ENCODE peak calls at places on chromosomes 11 and 22, in seven cellular contexts. P is fibroblast of lung, C is Peyer's patch, N is heart left ventricle, V is lower lobe of right lung, Z is prostate gland, B is IMR-90. U is an unnamed sample.

GRCh38 chr11:72821920-72822799 is 7.9 kb downstream of the ATG16L2 start:
- DNase-seq in C (peak; percentile 94), P (peak; percentile 85), Z (peak; percentile 88), V (peak; percentile 90), B (peak; percentile 84), N (peak; percentile 89), U (peak; percentile 94)

GRCh38 chr11:44718612-44719390 is 8.0 kb upstream of the TSPAN18 start:
- DNase-seq in B (no peak), C (no peak), Z (no peak), N (no peak), V (no peak), P (no peak), U (no peak)

GRCh38 chr22:39237276-39238123 is 7.3 kb downstream of the PDGFB start:
- DNase-seq in N (peak; percentile 51), Z (peak; percentile 59), C (no peak), V (peak; percentile 64), B (no peak), P (no peak), U (no peak)

GRCh38 chr11:2470495-2470894 is 25.7 kb downstream of the KCNQ1 start:
- DNase-seq in B (no peak), P (no peak), V (no peak), N (no peak), Z (no peak), C (no peak), U (no peak)

GRCh38 chr11:102798012-102798746 is at the start of gene MMP1:
- DNase-seq in C (peak; percentile 71), B (peak; percentile 90), Z (no peak), V (no peak), P (peak; percentile 77), N (no peak), U (no peak)

GRCh38 chr11:109423114-109423859 is 1.3 kb downstream of the C11orf87 start:
- DNase-seq in V (no peak), C (no peak), B (no peak), P (peak; percentile 49), N (no peak), Z (no peak), U (peak; percentile 6)

GRCh38 chr11:33044281-33044680 is 4.9 kb downstream of the TCP11L1 start:
- DNase-seq in B (peak; percentile 34), P (peak; percentile 98), N (no peak), C (no peak), Z (no peak), V (no peak), U (no peak)

GRCh38 chr22:36850682-36851081 is 10.1 kb upstream of the NCF4 start:
- DNase-seq in C (no peak), Z (no peak), N (no peak), B (no peak), V (no peak), P (no peak), U (no peak)

GRCh38 chr22:46974077-46974476 is 211.6 kb downstream of the TBC1D22A start:
- DNase-seq in B (no peak), C (no peak), V (no peak), Z (no peak), N (no peak), P (no peak), U (no peak)

GRCh38 chr11:1163911-1164735 is 6.4 kb downstream of the MUC5AC start:
- DNase-seq in Z (no peak), N (no peak), P (no peak), C (peak; percentile 40), B (no peak), V (no peak), U (no peak)

GRCh38 chr11:94525933-94526332 is 13.7 kb downstream of the C11orf97 start:
- DNase-seq in V (peak; percentile 85), P (peak; percentile 79), Z (peak; percentile 66), N (peak; percentile 48), C (peak; percentile 79), B (peak; percentile 74), U (no peak)

GRCh38 chr11:65274734-65275682 is 13.2 kb downstream of the POLA2 start:
- DNase-seq in P (peak; percentile 96), N (peak; percentile 89), C (peak; percentile 86), Z (peak; percentile 79), B (peak; percentile 99), V (peak; percentile 62), U (no peak)

GRCh38 chr11:72584293-72584921 is 89.8 kb downstream of the PDE2A start:
- DNase-seq in Z (no peak), N (peak; percentile 53), P (peak; percentile 13), C (peak; percentile 81), B (peak; percentile 18), V (peak; percentile 86), U (no peak)

GRCh38 chr11:20669833-20670684 is 673 bp downstream of the NELL1 start:
- DNase-seq in V (no peak), Z (no peak), B (no peak), N (no peak), C (no peak), P (no peak), U (peak; percentile 8)

GRCh38 chr11:117817213-117818035 is 7.1 kb downstream of the FXYD2 start:
- DNase-seq in N (peak; percentile 79), B (peak; percentile 65), V (peak; percentile 83), C (peak; percentile 95), P (peak; percentile 55), Z (peak; percentile 57), U (no peak)

GRCh38 chr22:38564669-38565068 is 5.3 kb downstream of the DMC1 start:
- DNase-seq in B (peak; percentile 32), N (no peak), C (no peak), P (no peak), Z (no peak), V (no peak), U (no peak)

GRCh38 chr11:2943711-2944118 is 14.5 kb upstream of the PHLDA2 start:
- DNase-seq in V (peak; percentile 79), Z (no peak), C (peak; percentile 87), P (no peak), B (no peak), N (no peak), U (no peak)

GRCh38 chr22:46421272-46421671 is 85.8 kb downstream of the TRMU start:
- DNase-seq in V (peak; percentile 42), P (no peak), C (peak; percentile 83), B (no peak), N (no peak), Z (no peak), U (peak; percentile 44)

GRCh38 chr11:35324981-35325380 is 94.4 kb downstream of the SLC1A2 start:
- DNase-seq in V (no peak), Z (no peak), B (peak; percentile 40), P (peak; percentile 48), N (no peak), C (no peak), U (no peak)

DNA sequence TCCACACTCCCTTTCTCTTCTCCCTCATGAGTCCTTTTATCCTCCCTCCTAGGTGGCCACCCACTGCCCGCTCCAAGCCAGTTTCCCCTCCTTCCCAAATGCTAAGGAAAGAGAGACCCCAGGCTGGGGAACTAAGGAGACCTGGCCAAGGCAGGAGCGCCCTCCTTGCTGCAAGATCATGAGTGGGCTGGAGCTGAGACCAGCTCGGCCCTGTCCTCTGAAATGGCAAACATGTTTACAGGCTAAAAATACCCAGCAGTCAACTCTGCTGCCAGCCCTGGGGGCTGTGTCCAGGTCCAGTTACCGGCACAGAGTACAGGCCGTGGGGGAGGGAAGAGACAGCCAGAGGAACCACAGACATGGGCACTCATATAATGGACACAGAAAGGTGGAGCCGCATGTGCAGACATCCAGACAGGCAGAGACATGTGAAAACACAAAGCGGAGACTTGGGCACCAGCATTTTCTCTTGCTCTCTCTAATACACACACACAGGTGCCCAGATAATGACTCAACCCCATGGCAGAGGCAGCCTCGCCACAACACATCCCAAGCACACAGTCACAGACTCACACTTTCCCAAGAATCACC is 1.2 kb upstream of the AHNAK start:
- DNase-seq in N (peak; percentile 77), B (no peak), Z (peak; percentile 92), V (no peak), P (peak; percentile 40), C (no peak), U (no peak)
- H3K27me3 ChIP-seq in N (no peaks in the 10 kb centered on the region), B (no peaks in the 10 kb centered on the region), Z (no peaks in the 10 kb centered on the region), V (no peaks in the 10 kb centered on the region), P (no peaks in the 10 kb centered on the region), C (no peaks in the 10 kb centered on the region), U (no peaks in the 10 kb centered on the region)

DNA sequence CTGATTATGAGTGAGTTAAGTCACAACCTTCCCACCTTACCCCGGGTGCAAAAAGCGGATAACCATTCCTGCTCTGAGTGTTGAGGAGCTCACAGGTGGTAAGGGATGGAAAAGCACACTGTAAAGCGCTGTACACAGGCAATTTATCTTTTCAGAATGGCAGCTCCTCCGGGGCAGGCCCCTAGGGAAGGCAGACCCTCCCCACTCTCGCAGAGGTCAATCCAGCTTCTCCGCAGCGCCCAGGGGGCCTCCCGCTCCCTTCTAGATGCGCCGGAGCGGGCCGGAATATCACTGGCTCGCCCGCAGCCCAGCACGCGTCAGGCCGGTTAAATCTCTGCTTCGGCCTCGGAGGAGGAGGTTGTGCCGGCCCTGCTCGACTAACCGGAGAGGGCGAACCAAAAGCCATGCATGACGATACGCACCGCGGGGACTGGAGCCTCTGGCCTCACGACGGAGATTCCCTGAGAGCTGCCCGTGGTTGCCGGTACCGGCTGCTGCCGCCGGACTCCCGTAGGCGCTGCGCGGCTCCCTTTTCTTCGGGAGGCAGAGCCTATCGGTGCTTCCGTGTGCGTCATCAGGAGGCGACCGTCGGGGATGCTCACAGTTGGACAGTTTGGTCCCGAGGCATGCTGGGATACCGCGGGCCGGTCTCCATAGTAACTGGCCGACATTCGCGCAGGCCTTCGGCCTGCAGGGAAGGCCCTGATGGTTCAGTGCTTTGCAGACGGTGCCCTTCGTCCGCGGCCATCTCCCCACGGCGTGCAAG is at the start of gene BRMS1:
- DNase-seq in P (peak; percentile 97), C (peak; percentile 99), N (peak; percentile 99), B (peak; percentile 97), V (peak; percentile 100), Z (peak; percentile 98), U (peak; percentile 89)
- TF ChIP-seq CTCF in P (no peak), C (peak; percentile 35), N (no peak), B (no peak), V (peak; percentile 30), Z (peak; percentile 44), U (no peak)

DNA sequence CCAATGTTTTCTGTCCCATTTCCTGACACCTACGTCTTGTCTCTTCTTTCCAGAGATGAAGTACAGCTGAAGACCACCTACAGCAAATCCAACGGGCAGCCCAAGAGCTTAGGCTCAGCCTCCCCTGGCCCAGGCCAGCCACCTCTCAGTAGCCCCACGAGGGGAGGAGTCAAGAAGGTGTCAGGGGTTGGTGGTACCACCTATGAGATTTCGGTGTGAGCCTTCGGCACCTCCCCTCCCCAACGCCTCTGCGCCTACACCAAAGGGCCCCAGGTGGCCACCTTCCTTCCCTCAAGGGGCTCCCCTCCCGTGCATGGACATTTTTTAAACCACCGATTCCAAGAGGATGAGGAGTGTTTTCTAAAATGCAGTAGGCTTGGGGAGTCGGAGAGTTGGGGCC is 12.2 kb downstream of the MED19 start:
- DNase-seq in C (no peak), N (no peak), B (no peak), P (no peak), V (no peak), Z (no peak), U (no peak)
- H3K36me3 ChIP-seq in C (peaks cover 85% of the 10 kb centered on the region), N (peaks cover 88% of the 10 kb centered on the region), B (peaks cover 61% of the 10 kb centered on the region), P (peaks cover 19% of the 10 kb centered on the region), V (peaks cover 100% of the 10 kb centered on the region), Z (peaks cover 37% of the 10 kb centered on the region), U (peaks cover 34% of the 10 kb centered on the region)

DNA sequence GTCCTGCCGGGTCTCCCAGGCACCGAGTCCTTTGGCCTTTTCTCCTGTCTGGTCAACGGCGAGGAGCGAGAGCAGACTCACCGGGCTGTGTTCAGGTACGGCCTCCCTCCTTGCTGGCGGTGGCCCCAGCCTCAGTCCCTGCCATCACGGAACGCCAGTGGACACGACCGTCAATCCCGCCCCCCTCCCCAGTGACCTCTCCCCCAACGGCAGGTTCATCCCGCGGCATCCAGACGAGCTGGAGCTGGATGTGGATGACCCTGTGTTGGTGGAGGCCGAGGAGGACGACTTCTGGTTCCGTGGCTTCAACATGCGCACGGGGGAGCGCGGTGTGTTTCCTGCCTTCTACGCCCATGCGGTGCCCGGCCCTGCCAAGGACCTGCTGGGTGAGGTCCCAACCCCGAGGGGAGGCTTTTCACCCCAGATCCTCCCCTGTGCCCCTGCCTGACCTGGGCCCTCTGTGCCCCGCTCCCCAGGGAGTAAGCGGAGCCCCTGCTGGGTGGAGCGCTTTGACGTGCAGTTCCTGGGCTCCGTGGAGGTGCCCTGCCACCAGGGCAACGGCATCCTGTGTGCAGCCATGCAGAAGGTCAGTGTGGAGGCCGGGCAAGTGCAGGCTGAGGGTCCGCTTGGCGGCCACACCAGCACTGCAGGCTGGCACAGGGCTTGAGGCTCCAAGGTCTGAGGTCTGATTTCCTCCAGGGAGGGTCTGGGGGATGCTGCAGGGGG is 4.9 kb downstream of the MAPK8IP2 start:
- DNase-seq in Z (no peak), P (no peak), V (no peak), N (no peak), B (no peak), C (no peak), U (no peak)
- H3K27me3 ChIP-seq in Z (no peaks in the 10 kb centered on the region), P (peaks cover 21% of the 10 kb centered on the region), V (peaks cover 48% of the 10 kb centered on the region), N (peaks cover 17% of the 10 kb centered on the region), B (peaks cover 79% of the 10 kb centered on the region), C (peaks cover 25% of the 10 kb centered on the region), U (peaks cover 5% of the 10 kb centered on the region)